ENCODE peak calls at places on chromosomes 5 and 9, in seven cellular contexts. Z is HCT116, L is HepG2, R is SK-N-SH, E is K562, K is H1, Q is GM12878. M is an unnamed sample.

GRCh38 chr5:143045062-143045461 is 274.9 kb downstream of the ARHGAP26 start:
- DNase-seq in K (no peak), Z (no peak), L (no peak), Q (no peak), R (no peak), E (no peak), M (no peak)

GRCh38 chr9:34123682-34124081 is 2.8 kb downstream of the DCAF12 start:
- DNase-seq in Q (peak; percentile 52), Z (no peak), L (no peak), K (no peak), R (no peak), E (no peak), M (no peak)

GRCh38 chr5:35828092-35828598 is 28.5 kb upstream of the IL7R start:
- DNase-seq in Z (no peak), L (no peak), R (no peak), K (no peak), E (no peak), Q (no peak), M (no peak)

GRCh38 chr9:2620876-2621677 is 510 bp upstream of the VLDLR start:
- DNase-seq in L (peak; percentile 36), E (peak; percentile 9), K (no peak), R (peak; percentile 88), Q (no peak), Z (no peak), M (peak; percentile 13)

GRCh38 chr5:142053434-142054253 is 40.8 kb upstream of the GNPDA1 start:
- DNase-seq in E (no peak), R (no peak), Q (no peak), L (no peak), K (no peak), Z (peak; percentile 27), M (no peak)

GRCh38 chr5:150114773-150115408 is 28.5 kb upstream of the CSF1R start:
- DNase-seq in E (no peak), Z (no peak), L (no peak), Q (no peak), K (no peak), R (peak; percentile 40), M (no peak)

GRCh38 chr5:149962040-149962439 is 1.5 kb downstream of the SLC26A2 start:
- DNase-seq in K (no peak), L (peak; percentile 39), Z (no peak), E (peak; percentile 55), R (peak; percentile 73), Q (no peak), M (peak; percentile 57)

GRCh38 chr9:85332487-85332886 is 409.3 kb downstream of the AGTPBP1 start:
- DNase-seq in E (peak; percentile 14), Q (no peak), R (peak; percentile 41), Z (peak; percentile 18), L (peak; percentile 19), K (peak; percentile 29), M (no peak)

GRCh38 chr5:9339206-9339818 is 206.6 kb downstream of the SEMA5A start:
- DNase-seq in K (no peak), Z (no peak), L (peak; percentile 3), E (peak; percentile 21), Q (no peak), R (peak; percentile 12), M (no peak)

GRCh38 chr9:73038089-73038509 is 85.2 kb upstream of the ALDH1A1 start:
- DNase-seq in R (no peak), Q (no peak), Z (no peak), K (no peak), L (peak; percentile 45), E (no peak), M (no peak)

GRCh38 chr9:73039916-73040263 is 87.0 kb upstream of the ALDH1A1 start:
- DNase-seq in Q (no peak), K (no peak), L (no peak), R (no peak), Z (no peak), E (no peak), M (no peak)

GRCh38 chr9:73038613-73039012 is 85.8 kb upstream of the ALDH1A1 start:
- DNase-seq in Q (no peak), E (peak; percentile 19), L (no peak), K (no peak), R (no peak), Z (no peak), M (peak; percentile 4)

GRCh38 chr9:73039253-73039915 is 86.5 kb upstream of the ALDH1A1 start:
- DNase-seq in L (no peak), Z (no peak), Q (no peak), K (no peak), E (no peak), R (no peak), M (no peak)

GRCh38 chr9:73042155-73042554 is 89.3 kb upstream of the ALDH1A1 start:
- DNase-seq in L (no peak), Z (no peak), E (no peak), Q (no peak), K (no peak), R (no peak), M (no peak)
- TF ChIP-seq JUND in L (no peak), Z (no peak), E (peak; percentile 35), Q (no peak), K (no peak), R (no peak), M (no peak)

DNA sequence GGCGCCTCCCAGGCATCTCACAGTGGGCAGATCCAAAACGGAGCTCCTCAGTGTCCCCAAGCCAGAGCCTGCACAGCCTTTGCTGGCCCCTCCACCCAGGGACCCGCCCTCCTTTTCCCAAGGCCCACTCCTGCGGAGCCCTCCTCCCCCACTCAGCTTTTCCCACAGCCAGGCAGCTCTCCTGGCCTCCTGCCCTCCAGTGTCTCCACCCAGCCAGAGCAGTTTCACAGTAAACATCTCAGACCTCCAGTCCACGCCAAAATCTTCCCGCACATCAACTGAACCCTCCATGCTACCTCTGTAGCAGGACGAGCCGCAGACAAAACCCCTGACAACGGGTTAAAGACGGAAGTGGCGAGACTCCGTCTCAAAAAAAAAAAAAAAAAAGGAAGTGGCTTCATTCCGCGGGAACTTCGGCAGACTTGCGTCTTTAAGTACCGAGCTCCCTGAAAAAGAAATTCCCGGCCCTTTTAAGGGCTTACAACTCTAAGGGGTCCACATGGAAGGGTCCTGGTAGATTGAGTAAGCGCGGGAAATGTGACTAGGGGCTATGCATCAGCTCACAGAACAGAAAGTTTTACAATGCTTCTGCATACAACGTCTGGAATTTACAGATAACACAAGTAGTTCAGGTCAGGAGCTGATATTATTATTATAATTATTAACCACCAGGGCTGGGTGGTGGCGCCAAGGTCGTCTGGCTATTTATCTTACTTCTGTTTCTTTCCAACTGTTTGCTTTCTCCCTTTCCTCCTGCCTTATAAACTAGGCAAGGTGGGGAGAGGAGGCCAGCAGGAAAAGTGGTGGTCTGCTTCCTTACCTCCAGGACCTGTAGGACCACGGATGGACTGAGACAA is 11.4 kb upstream of the GRIN1 start:
- DNase-seq in R (no peak), Z (no peak), K (no peak), E (peak; percentile 55), L (peak; percentile 65), Q (no peak), M (no peak)
- TF ChIP-seq JUND in R (no peak), Z (no peak), K (no peak), E (no peak), L (no peak), Q (no peak), M (no peak)

GRCh38 chr9:89340332-89340731 is 22.0 kb downstream of the SECISBP2 start:
- DNase-seq in Z (no peak), R (no peak), K (no peak), Q (peak; percentile 45), L (no peak), E (no peak), M (no peak)
- TF ChIP-seq JUND in Z (no peak), R (no peak), K (no peak), Q (peak; percentile 79), L (no peak), E (no peak), M (no peak)

GRCh38 chr9:98230354-98230753 is 25.1 kb downstream of the TBC1D2 start:
- DNase-seq in Q (no peak), Z (no peak), L (no peak), R (no peak), E (no peak), K (no peak), M (no peak)
- TF ChIP-seq JUND in Q (no peak), Z (no peak), L (no peak), R (no peak), E (no peak), K (no peak), M (no peak)

GRCh38 chr9:12775963-12776774 is 1.3 kb downstream of the LURAP1L start:
- DNase-seq in K (peak; percentile 49), Q (no peak), R (peak; percentile 81), E (peak; percentile 40), L (peak; percentile 88), Z (peak; percentile 57), M (peak; percentile 81)
- TF ChIP-seq JUND in K (no peak), Q (no peak), R (no peak), E (no peak), L (no peak), Z (no peak), M (no peak)

DNA sequence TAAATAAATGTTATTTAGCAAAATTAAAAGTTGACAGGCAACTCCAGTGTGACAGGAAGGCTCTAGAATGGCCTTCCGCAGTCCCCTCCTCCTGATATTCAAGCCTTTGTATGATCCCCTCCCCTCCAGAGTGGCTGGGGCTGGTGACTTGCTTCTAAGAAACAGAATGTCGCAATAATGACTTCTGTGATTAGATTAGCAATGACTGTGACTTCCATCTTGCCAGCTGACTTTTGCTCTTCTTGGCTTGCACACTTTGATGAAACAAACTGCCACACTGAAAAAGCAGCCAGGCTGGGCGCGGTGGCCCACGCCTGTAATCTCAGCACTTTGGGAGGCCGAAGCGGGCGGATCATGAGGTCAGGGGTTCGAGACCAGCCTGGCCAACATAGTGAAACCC is 106.5 kb upstream of the LARP1 start:
- DNase-seq in Q (no peak), E (peak; percentile 83), Z (no peak), L (no peak), K (no peak), R (no peak), M (no peak)
- TF ChIP-seq JUND in Q (no peak), E (peak; percentile 85), Z (no peak), L (no peak), K (no peak), R (no peak), M (no peak)

GRCh38 chr9:133188843-133189180 is 20.2 kb downstream of the OBP2B start:
- DNase-seq in E (no peak), Z (no peak), K (no peak), L (no peak), R (no peak), Q (no peak), M (no peak)
- TF ChIP-seq JUND in E (no peak), Z (no peak), K (no peak), L (no peak), R (no peak), Q (no peak), M (no peak)

M was measured in T47D.